ENCODE peak calls at places on chromosomes 13 and 19, in five cellular contexts. I is AG09309, X is neural crest cell, D is Peyer's patch, O is psoas muscle. H is an unnamed sample.

GRCh38 chr19:10288662-10289166 is 1.0 kb upstream of the ICAM5 start:
- DNase-seq in D (no peak), I (no peak), X (peak), O (no peak), H (no peak)

GRCh38 chr13:24012648-24013047 is 115.3 kb upstream of the C1QTNF9B start:
- DNase-seq in D (no peak), X (no peak), O (no peak), I (no peak), H (no peak)

GRCh38 chr13:45564108-45564507 is 51.4 kb downstream of the ERICH6B start:
- DNase-seq in X (no peak), I (peak), O (no peak), D (no peak), H (peak)

GRCh38 chr13:43936630-43937029 is 56.9 kb downstream of the LACC1 start:
- DNase-seq in I (no peak), X (no peak), D (no peak), O (no peak), H (no peak)

GRCh38 chr19:16739546-16739945 is 19.9 kb downstream of the NWD1 start:
- DNase-seq in X (no peak), O (no peak), D (no peak), I (no peak), H (no peak)

GRCh38 chr19:46659151-46660007 is 1.6 kb downstream of the DACT3 start:
- DNase-seq in D (no peak), I (no peak), O (no peak), X (peak), H (no peak)

GRCh38 chr19:34480971-34481821 is at the start of gene WTIP:
- DNase-seq in D (no peak), O (peak), I (peak), X (peak), H (no peak)

GRCh38 chr19:49691243-49692101 is 556 bp downstream of the CPT1C start:
- DNase-seq in O (peak), D (peak), X (peak), I (no peak), H (no peak)

GRCh38 chr19:33273881-33274662 is 28.3 kb downstream of the CEBPA start:
- DNase-seq in I (peak), D (no peak), X (no peak), O (peak), H (peak)

GRCh38 chr19:38596057-38596981 is 21.4 kb downstream of the MAP4K1 start:
- DNase-seq in I (no peak), D (no peak), X (peak), O (peak), H (peak)

GRCh38 chr19:55311797-55312196 is 13.3 kb downstream of the TMEM150B start:
- DNase-seq in O (no peak), I (no peak), X (no peak), D (no peak), H (no peak)

GRCh38 chr19:34733266-34733825 is 697 bp upstream of the ZNF181 start:
- DNase-seq in O (peak), I (no peak), X (no peak), D (peak), H (no peak)

GRCh38 chr19:19822148-19822429 is 539 bp upstream of the ZNF506 start:
- DNase-seq in D (peak), X (no peak), I (no peak), O (no peak), H (no peak)

GRCh38 chr13:114020750-114021463 is 47.0 kb upstream of the C13orf46 start:
- DNase-seq in D (peak), I (no peak), X (no peak), O (peak), H (no peak)

GRCh38 chr13:32790731-32791130 is 204.5 kb downstream of the PDS5B start:
- DNase-seq in O (no peak), D (no peak), I (no peak), X (no peak), H (peak)

GRCh38 chr13:72463561-72463960 is 263.9 kb downstream of the MZT1 start:
- DNase-seq in O (no peak), I (no peak), X (no peak), D (no peak), H (no peak)

GRCh38 chr13:25170554-25171107 is 1.5 kb downstream of the AMER2 start:
- DNase-seq in I (no peak), D (no peak), O (no peak), X (peak), H (no peak)

GRCh38 chr13:44013666-44014291 is 134.1 kb downstream of the LACC1 start:
- DNase-seq in I (peak), D (no peak), X (no peak), O (no peak), H (peak)

GRCh38 chr13:113456116-113456702 is 2.9 kb upstream of the ADPRHL1 start:
- DNase-seq in X (no peak), D (no peak), O (no peak), I (no peak), H (no peak)

GRCh38 chr13:98014766-98015165 is 61.3 kb downstream of the IPO5 start:
- DNase-seq in X (no peak), I (peak), D (no peak), O (no peak), H (no peak)

GRCh38 chr13:73142091-73142490 is 83.3 kb downstream of the KLF5 start:
- DNase-seq in I (no peak), X (no peak), O (no peak), D (no peak), H (no peak)

GRCh38 chr13:49453465-49453864 is 9.4 kb downstream of the SETDB2 start:
- DNase-seq in X (no peak), I (no peak), D (no peak), O (no peak), H (no peak)

GRCh38 chr13:73061478-73062275 is 2.9 kb downstream of the KLF5 start:
- DNase-seq in X (no peak), O (no peak), I (no peak), D (no peak), H (no peak)

GRCh38 chr13:97142452-97142851 is 79.7 kb upstream of the MBNL2 start:
- DNase-seq in D (no peak), I (no peak), O (peak), X (no peak), H (no peak)

GRCh38 chr19:19661675-19662251 is 1.7 kb downstream of the ATP13A1 start:
- DNase-seq in D (peak), O (no peak), X (no peak), I (no peak), H (no peak)

GRCh38 chr19:45569619-45570421 is 14.8 kb downstream of the OPA3 start:
- DNase-seq in I (no peak), D (peak), X (peak), O (peak), H (no peak)

GRCh38 chr19:52188822-52189744 is 769 bp upstream of the PPP2R1A start:
- DNase-seq in D (no peak), I (no peak), X (peak), O (peak), H (no peak)

GRCh38 chr19:38228491-38229439 is 4.7 kb upstream of the DPF1 start:
- DNase-seq in X (peak), O (no peak), D (no peak), I (no peak), H (no peak)

GRCh38 chr13:29594710-29595379 is 643 bp downstream of the SLC7A1 start:
- DNase-seq in X (peak), D (peak), I (peak), O (peak), H (no peak)

GRCh38 chr19:3175761-3176714 is 2.5 kb upstream of the S1PR4 start:
- DNase-seq in D (peak), X (no peak), I (peak), O (no peak), H (peak)

GRCh38 chr13:35724480-35724879 is 248.0 kb upstream of the MAB21L1 start:
- DNase-seq in O (no peak), D (no peak), X (no peak), I (no peak), H (no peak)

GRCh38 chr19:40523322-40524047 is 53.2 kb upstream of the SHKBP1 start:
- DNase-seq in O (peak), I (peak), D (peak), X (peak), H (no peak)

GRCh38 chr19:23823952-23824389 is 65.3 kb upstream of the ZNF681 start:
- DNase-seq in O (no peak), I (no peak), X (no peak), D (no peak), H (no peak)

GRCh38 chr19:39599116-39599515 is 3.2 kb upstream of the LGALS13 start:
- DNase-seq in I (no peak), X (peak), O (no peak), D (no peak), H (peak)

GRCh38 chr19:54630784-54631183 is 500 bp downstream of the LILRB1 start:
- DNase-seq in X (no peak), I (no peak), D (no peak), O (no peak), H (no peak)

GRCh38 chr19:13959141-13959961 is 7.0 kb downstream of the DCAF15 start:
- DNase-seq in X (no peak), D (no peak), O (no peak), I (no peak), H (no peak)

GRCh38 chr19:13955662-13956364 is 3.5 kb downstream of the DCAF15 start:
- DNase-seq in X (no peak), I (no peak), O (no peak), D (no peak), H (no peak)

GRCh38 chr19:13956365-13956744 is 4.0 kb downstream of the DCAF15 start:
- DNase-seq in D (no peak), I (no peak), X (no peak), O (no peak), H (no peak)

GRCh38 chr19:13958043-13958442 is 5.7 kb downstream of the DCAF15 start:
- DNase-seq in I (no peak), D (no peak), X (no peak), O (no peak), H (no peak)

GRCh38 chr19:13957107-13957506 is 4.8 kb downstream of the DCAF15 start:
- DNase-seq in I (no peak), O (no peak), D (no peak), X (no peak), H (no peak)
- TF ChIP-seq CTCF in I (no peak), O (no peak), D (no peak), X (no peak), H (no peak)

GRCh38 chr13:20270163-20270865 is 38.2 kb upstream of the GJB6 start:
- DNase-seq in D (no peak), X (no peak), I (no peak), O (no peak), H (no peak)
- TF ChIP-seq CTCF in D (no peak), X (no peak), I (no peak), O (no peak), H (no peak)

GRCh38 chr13:79989251-79989661 is 351.7 kb downstream of the SPRY2 start:
- DNase-seq in O (no peak), D (no peak), X (no peak), I (peak), H (no peak)
- TF ChIP-seq CTCF in O (no peak), D (no peak), X (no peak), I (no peak), H (no peak)

GRCh38 chr19:22608441-22608840 is 25.7 kb upstream of the ZNF492 start:
- DNase-seq in D (no peak), X (no peak), O (no peak), I (no peak), H (no peak)
- TF ChIP-seq CTCF in D (no peak), X (no peak), O (no peak), I (no peak), H (no peak)